ENCODE peak calls at places on chromosomes 11 and 22, in six cellular contexts. One of them, this sample, is unnamed.

GRCh38 chr11:55634813-55635212 is at the start of gene OR4P4:
- DNase-seq in H1: no peak
- DNase-seq in K562: no peak
- DNase-seq in GM12891: no peak
- DNase-seq in HepG2: no peak
- DNase-seq in GM12878: no peak
- DNase-seq in this sample: no peak

GRCh38 chr11:71971676-71972075 is 27.0 kb upstream of the IL18BP start:
- DNase-seq in H1: no peak
- DNase-seq in K562: no peak
- DNase-seq in GM12891: no peak
- DNase-seq in HepG2: no peak
- DNase-seq in GM12878: no peak
- DNase-seq in this sample: no peak

GRCh38 chr11:103546236-103546635 is 437.0 kb downstream of the DYNC2H1 start:
- DNase-seq in H1: no peak
- DNase-seq in K562: no peak
- DNase-seq in GM12891: no peak
- DNase-seq in HepG2: no peak
- DNase-seq in GM12878: no peak
- DNase-seq in this sample: no peak

GRCh38 chr11:47973173-47973572 is 7.2 kb upstream of the PTPRJ start:
- DNase-seq in H1: no peak
- DNase-seq in K562: no peak
- DNase-seq in GM12891: no peak
- DNase-seq in HepG2: no peak
- DNase-seq in GM12878: no peak
- DNase-seq in this sample: no peak

GRCh38 chr11:120597250-120597649 is 85.7 kb downstream of the GRIK4 start:
- DNase-seq in H1: no peak
- DNase-seq in K562: no peak
- DNase-seq in GM12891: no peak
- DNase-seq in HepG2: no peak
- DNase-seq in GM12878: no peak
- DNase-seq in this sample: no peak

GRCh38 chr11:123560001-123560400 is 94.4 kb downstream of the SCN3B start:
- DNase-seq in H1: no peak
- DNase-seq in K562: no peak
- DNase-seq in GM12891: no peak
- DNase-seq in HepG2: no peak
- DNase-seq in GM12878: no peak
- DNase-seq in this sample: no peak

GRCh38 chr11:33701831-33702230 is 1.2 kb upstream of the C11orf91 start:
- DNase-seq in H1: no peak
- DNase-seq in K562: no peak
- DNase-seq in GM12891: no peak
- DNase-seq in HepG2: no peak
- DNase-seq in GM12878: no peak
- DNase-seq in this sample: no peak

GRCh38 chr11:67418476-67419281 is 3.2 kb downstream of the CARNS1 start:
- DNase-seq in H1: no peak
- DNase-seq in K562: no peak
- DNase-seq in GM12891: no peak
- DNase-seq in HepG2: no peak
- DNase-seq in GM12878: no peak
- DNase-seq in this sample: no peak

GRCh38 chr22:23395476-23396361 is 184.4 kb downstream of the IGLL1 start:
- DNase-seq in H1: no peak
- DNase-seq in K562: no peak
- DNase-seq in GM12891: no peak
- DNase-seq in HepG2: no peak
- DNase-seq in GM12878: no peak
- DNase-seq in this sample: no peak

GRCh38 chr22:23578306-23578705 is 1.8 kb downstream of the IGLL1 start:
- DNase-seq in H1: no peak
- DNase-seq in K562: no peak
- DNase-seq in GM12891: no peak
- DNase-seq in HepG2: no peak
- DNase-seq in GM12878: no peak
- DNase-seq in this sample: no peak

GRCh38 chr22:49576241-49577141 is 251.2 kb downstream of the BRD1 start:
- DNase-seq in H1: no peak
- DNase-seq in K562: no peak
- DNase-seq in GM12891: no peak
- DNase-seq in HepG2: no peak
- DNase-seq in GM12878: no peak
- DNase-seq in this sample: no peak

GRCh38 chr11:116406042-116406441 is 366.7 kb downstream of the BUD13 start:
- DNase-seq in H1: no peak
- DNase-seq in K562: no peak
- DNase-seq in GM12891: no peak
- DNase-seq in HepG2: no peak
- DNase-seq in GM12878: no peak
- DNase-seq in this sample: no peak
- TF ChIP-seq TAF1 in H1: no peak
- TF ChIP-seq TAF1 in K562: no peak
- TF ChIP-seq TAF1 in GM12891: no peak
- TF ChIP-seq TAF1 in HepG2: no peak
- TF ChIP-seq TAF1 in GM12878: no peak
- TF ChIP-seq TAF1 in this sample: no peak

GRCh38 chr11:64923944-64924909 is at the start of gene PPP2R5B:
- DNase-seq in H1: peak
- DNase-seq in K562: peak
- DNase-seq in GM12891: peak
- DNase-seq in HepG2: peak
- DNase-seq in GM12878: peak
- DNase-seq in this sample: peak
- TF ChIP-seq POLR2A in H1: no peak
- TF ChIP-seq POLR2A in K562: peak
- TF ChIP-seq POLR2A in GM12891: no peak
- TF ChIP-seq POLR2A in HepG2: peak
- TF ChIP-seq POLR2A in GM12878: peak
- TF ChIP-seq POLR2A in this sample: peak

GRCh38 chr22:21445437-21446127 is 21.6 kb upstream of the TMEM191C start:
- DNase-seq in H1: no peak
- DNase-seq in K562: no peak
- DNase-seq in GM12891: no peak
- DNase-seq in HepG2: no peak
- DNase-seq in GM12878: no peak
- DNase-seq in this sample: no peak

GRCh38 chr22:21446827-21447690 is 20.1 kb upstream of the TMEM191C start:
- DNase-seq in H1: no peak
- DNase-seq in K562: no peak
- DNase-seq in GM12891: no peak
- DNase-seq in HepG2: no peak
- DNase-seq in GM12878: no peak
- DNase-seq in this sample: no peak

GRCh38 chr22:21444701-21445436 is 22.3 kb upstream of the TMEM191C start:
- DNase-seq in H1: no peak
- DNase-seq in K562: no peak
- DNase-seq in GM12891: no peak
- DNase-seq in HepG2: no peak
- DNase-seq in GM12878: no peak
- DNase-seq in this sample: no peak

GRCh38 chr22:21447694-21448402 is 19.3 kb upstream of the TMEM191C start:
- DNase-seq in H1: no peak
- DNase-seq in K562: peak
- DNase-seq in GM12891: no peak
- DNase-seq in HepG2: no peak
- DNase-seq in GM12878: no peak
- DNase-seq in this sample: no peak

DNA sequence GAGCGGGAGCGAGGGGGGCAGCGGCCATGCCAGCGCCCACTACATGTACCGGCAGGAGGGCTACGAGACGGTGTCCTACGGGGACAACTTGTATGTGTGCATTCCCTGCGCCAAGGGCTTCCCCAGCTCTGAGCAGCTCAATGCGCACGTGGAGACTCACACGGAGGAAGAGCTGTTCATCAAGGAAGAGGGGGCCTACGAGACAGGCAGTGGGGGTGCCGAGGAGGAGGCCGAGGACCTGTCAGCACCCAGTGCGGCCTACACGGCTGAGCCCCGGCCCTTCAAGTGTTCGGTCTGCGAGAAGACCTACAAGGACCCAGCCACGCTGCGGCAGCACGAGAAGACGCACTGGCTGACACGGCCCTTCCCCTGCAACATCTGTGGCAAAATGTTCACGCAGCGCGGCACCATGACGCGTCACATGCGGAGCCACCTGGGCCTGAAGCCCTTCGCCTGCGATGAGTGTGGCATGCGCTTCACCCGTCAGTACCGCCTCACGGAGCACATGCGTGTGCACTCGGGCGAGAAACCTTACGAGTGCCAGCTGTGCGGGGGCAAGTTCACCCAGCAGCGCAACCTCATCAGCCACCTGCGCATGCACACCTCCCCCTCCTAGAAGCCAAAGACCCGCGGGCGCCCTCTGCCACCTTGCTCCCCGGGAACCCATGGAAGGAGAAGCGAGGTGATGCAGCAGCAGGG is 20.9 kb upstream of the TMEM191C start:
- DNase-seq in H1: no peak
- DNase-seq in K562: no peak
- DNase-seq in GM12891: no peak
- DNase-seq in HepG2: no peak
- DNase-seq in GM12878: no peak
- DNase-seq in this sample: no peak
- TF ChIP-seq TAF1 in H1: no peak
- TF ChIP-seq TAF1 in K562: no peak
- TF ChIP-seq TAF1 in GM12891: no peak
- TF ChIP-seq TAF1 in HepG2: no peak
- TF ChIP-seq TAF1 in GM12878: no peak
- TF ChIP-seq TAF1 in this sample: no peak

GRCh38 chr11:69636512-69636866 is 4.5 kb upstream of the CCND1 start:
- DNase-seq in H1: peak
- DNase-seq in K562: no peak
- DNase-seq in GM12891: no peak
- DNase-seq in HepG2: no peak
- DNase-seq in GM12878: no peak
- DNase-seq in this sample: no peak

GRCh38 chr11:69636870-69637600 is 3.9 kb upstream of the CCND1 start:
- DNase-seq in H1: no peak
- DNase-seq in K562: no peak
- DNase-seq in GM12891: no peak
- DNase-seq in HepG2: no peak
- DNase-seq in GM12878: no peak
- DNase-seq in this sample: no peak

GRCh38 chr11:69634590-69634989 is 6.4 kb upstream of the CCND1 start:
- DNase-seq in H1: no peak
- DNase-seq in K562: no peak
- DNase-seq in GM12891: no peak
- DNase-seq in HepG2: no peak
- DNase-seq in GM12878: no peak
- DNase-seq in this sample: no peak

GRCh38 chr11:69635210-69635609 is 5.7 kb upstream of the CCND1 start:
- DNase-seq in H1: no peak
- DNase-seq in K562: no peak
- DNase-seq in GM12891: no peak
- DNase-seq in HepG2: no peak
- DNase-seq in GM12878: no peak
- DNase-seq in this sample: no peak

DNA sequence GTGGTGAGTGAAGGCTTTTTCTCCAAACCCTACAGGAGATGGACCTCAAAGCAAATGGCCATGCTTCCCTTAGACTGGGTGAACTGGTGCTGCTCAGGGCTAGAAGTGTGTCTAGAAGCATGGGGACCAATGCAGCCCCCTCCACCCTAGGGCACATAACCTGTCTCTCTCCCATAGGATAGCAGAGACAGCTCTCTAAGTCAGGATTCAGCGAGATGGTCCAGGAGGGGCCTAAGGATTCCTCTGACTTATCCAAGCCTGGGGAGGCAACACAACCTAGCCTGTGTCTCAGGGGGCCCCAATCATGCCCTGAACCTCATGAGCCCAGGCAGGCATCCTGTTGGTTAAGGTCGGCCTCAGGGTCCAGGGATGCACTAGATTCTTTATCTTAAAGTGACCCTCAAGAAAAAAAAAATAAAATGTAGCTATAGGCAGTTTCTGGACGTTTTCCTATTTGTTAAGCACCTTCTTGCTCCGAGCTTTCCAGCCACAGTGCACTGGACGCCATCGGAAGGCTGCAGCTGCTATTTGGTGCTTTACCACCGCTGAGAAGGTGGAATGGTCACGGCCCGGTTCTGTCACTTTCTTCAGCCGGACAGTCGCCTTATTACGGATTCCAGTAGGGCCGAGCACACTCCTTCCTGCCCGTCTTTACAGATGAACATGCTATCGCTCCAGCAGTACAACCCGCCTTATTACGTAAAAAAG is 5.0 kb upstream of the CCND1 start:
- DNase-seq in H1: no peak
- DNase-seq in K562: no peak
- DNase-seq in GM12891: no peak
- DNase-seq in HepG2: no peak
- DNase-seq in GM12878: no peak
- DNase-seq in this sample: no peak
- TF ChIP-seq POLR2A in H1: no peak
- TF ChIP-seq POLR2A in K562: no peak
- TF ChIP-seq POLR2A in GM12891: no peak
- TF ChIP-seq POLR2A in HepG2: no peak
- TF ChIP-seq POLR2A in GM12878: no peak
- TF ChIP-seq POLR2A in this sample: no peak